ENCODE peak calls at places on chromosomes 5 and 9, in six cellular contexts. P is chondrocyte, X is neural progenitor cell, B is thyroid gland, O is foreskin keratinocyte, A is GM06990. I is an unnamed sample.

GRCh38 chr5:131622633-131623032 is 12.4 kb downstream of the RAPGEF6 start:
- DNase-seq in P (no peak), X (no peak), B (no peak), O (no peak), A (no peak), I (no peak)

GRCh38 chr5:21236104-21236503 is 1248.1 kb upstream of the CDH18 start:
- DNase-seq in P (no peak), X (no peak), B (no peak), O (peak; percentile 16), A (no peak), I (no peak)

GRCh38 chr9:35313911-35314310 is 152.1 kb downstream of the UNC13B start:
- DNase-seq in P (no peak), X (no peak), B (no peak), O (no peak), A (no peak), I (no peak)

GRCh38 chr5:44875661-44876250 is 67.0 kb downstream of the MRPS30 start:
- DNase-seq in P (no peak), X (no peak), B (no peak), O (peak; percentile 94), A (peak; percentile 76), I (peak; percentile 74)

GRCh38 chr5:35230043-35230611 is at the start of gene PRLR:
- DNase-seq in P (no peak), X (peak; percentile 47), B (peak; percentile 31), O (no peak), A (peak; percentile 34), I (peak; percentile 36)

GRCh38 chr5:121105921-121106320 is 641.8 kb downstream of the PRR16 start:
- DNase-seq in P (no peak), X (no peak), B (no peak), O (no peak), A (no peak), I (no peak)

GRCh38 chr5:177133845-177134652 is 476 bp downstream of the NSD1 start:
- DNase-seq in P (peak; percentile 81), X (peak; percentile 91), B (peak; percentile 59), O (peak; percentile 5), A (peak; percentile 81), I (peak; percentile 73)

GRCh38 chr9:131405858-131406566 is 12.1 kb downstream of the PRRC2B start:
- DNase-seq in P (no peak), X (no peak), B (no peak), O (no peak), A (no peak), I (no peak)

GRCh38 chr9:12426198-12426864 is 266.9 kb upstream of the TYRP1 start:
- DNase-seq in P (no peak), X (peak; percentile 38), B (no peak), O (no peak), A (no peak), I (no peak)

GRCh38 chr5:111043712-111044506 is 27.6 kb upstream of the TSLP start:
- DNase-seq in P (no peak), X (peak; percentile 37), B (no peak), O (no peak), A (no peak), I (no peak)

GRCh38 chr5:92838253-92838652 is 742.8 kb downstream of the NR2F1-AS1 start:
- DNase-seq in P (no peak), X (peak; percentile 34), B (no peak), O (no peak), A (no peak), I (peak; percentile 2)

GRCh38 chr9:135848341-135849047 is 58.9 kb downstream of the CAMSAP1 start:
- DNase-seq in P (no peak), X (no peak), B (no peak), O (no peak), A (no peak), I (no peak)

GRCh38 chr5:32852535-32852934 is 141.4 kb downstream of the NPR3 start:
- DNase-seq in P (no peak), X (peak; percentile 78), B (peak; percentile 93), O (no peak), A (no peak), I (no peak)

GRCh38 chr5:134255418-134256150 is 29.7 kb upstream of the PPP2CA start:
- DNase-seq in P (no peak), X (no peak), B (no peak), O (no peak), A (no peak), I (no peak)

GRCh38 chr5:108858959-108859358 is 111.3 kb downstream of the FER start:
- DNase-seq in P (no peak), X (no peak), B (no peak), O (no peak), A (peak; percentile 60), I (peak; percentile 60)

GRCh38 chr9:121138973-121139372 is 62.7 kb downstream of the RAB14 start:
- DNase-seq in P (no peak), X (no peak), B (no peak), O (peak; percentile 29), A (no peak), I (no peak)

GRCh38 chr5:82975396-82975795 is 101.8 kb downstream of the TMEM167A start:
- DNase-seq in P (no peak), X (peak; percentile 10), B (no peak), O (no peak), A (no peak), I (no peak)

GRCh38 chr5:142319560-142320426 is 5.0 kb downstream of the SPRY4 start:
- DNase-seq in P (no peak), X (peak; percentile 82), B (no peak), O (no peak), A (no peak), I (no peak)

GRCh38 chr9:121906074-121906520 is 187.0 kb downstream of the TTLL11 start:
- DNase-seq in P (no peak), X (no peak), B (no peak), O (no peak), A (no peak), I (no peak)

GRCh38 chr5:154813736-154814135 is 36.7 kb downstream of the FAXDC2 start:
- DNase-seq in P (no peak), X (no peak), B (no peak), O (no peak), A (no peak), I (no peak)

GRCh38 chr9:84170521-84171141 is 169.9 kb downstream of the SLC28A3 start:
- DNase-seq in P (peak; percentile 93), X (peak; percentile 13), B (peak; percentile 67), O (peak; percentile 55), A (no peak), I (no peak)

GRCh38 chr9:1311462-1312042 is 261.4 kb downstream of the DMRT2 start:
- DNase-seq in P (no peak), X (no peak), B (no peak), O (no peak), A (no peak), I (no peak)

GRCh38 chr5:127060470-127060985 is 12.8 kb downstream of the C5orf63 start:
- DNase-seq in P (no peak), X (no peak), B (no peak), O (no peak), A (no peak), I (no peak)

GRCh38 chr9:32378496-32378895 is 5.9 kb upstream of the ACO1 start:
- DNase-seq in P (no peak), X (peak; percentile 79), B (no peak), O (peak; percentile 29), A (peak; percentile 24), I (peak; percentile 66)

GRCh38 chr9:15229475-15229874 is 77.5 kb downstream of the TTC39B start:
- DNase-seq in P (no peak), X (no peak), B (no peak), O (no peak), A (no peak), I (no peak)

GRCh38 chr9:15235658-15236057 is 71.4 kb downstream of the TTC39B start:
- DNase-seq in P (no peak), X (no peak), B (no peak), O (no peak), A (no peak), I (no peak)

GRCh38 chr9:15227491-15227890 is 79.5 kb downstream of the TTC39B start:
- DNase-seq in P (no peak), X (no peak), B (no peak), O (no peak), A (no peak), I (no peak)

DNA sequence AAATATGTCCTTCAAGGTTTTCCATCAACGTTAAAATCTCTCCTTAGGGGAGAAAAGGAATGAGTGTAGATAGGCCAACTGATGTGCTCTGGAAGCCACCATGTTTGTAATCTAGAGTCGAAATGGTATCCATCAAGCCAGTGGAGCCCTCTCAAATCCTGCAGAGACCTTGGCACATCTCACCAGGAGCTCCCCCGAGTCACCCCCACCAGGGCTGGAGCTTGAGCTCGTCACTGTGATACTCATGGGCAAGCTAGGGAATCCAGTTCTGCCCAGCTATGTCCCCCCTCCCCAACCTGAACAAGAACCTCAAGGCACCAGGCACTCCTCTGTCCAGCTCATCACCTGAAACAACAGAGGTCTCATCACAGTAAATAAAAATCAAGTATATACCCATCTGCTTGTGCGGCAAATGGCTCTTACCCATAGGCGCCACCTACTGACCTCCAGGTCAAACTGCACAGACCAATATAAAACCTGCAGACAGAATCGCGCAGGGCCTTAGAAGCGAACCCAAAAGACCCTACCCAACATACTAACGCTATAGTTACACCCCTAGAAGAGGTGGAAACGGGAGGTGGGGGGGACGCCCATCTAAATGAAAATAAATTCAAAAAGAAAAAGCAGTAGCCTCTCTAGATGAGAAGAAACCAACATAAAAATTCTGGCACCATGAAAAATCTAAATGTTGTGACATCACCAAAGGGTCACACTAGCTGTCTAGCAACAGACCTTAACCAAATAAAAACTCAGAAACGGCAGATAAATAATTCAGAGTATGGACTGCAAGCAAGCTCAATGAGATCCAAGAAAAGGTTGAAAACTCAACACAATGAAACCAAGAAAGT is 75.0 kb downstream of the TTC39B start:
- DNase-seq in P (no peak), X (peak; percentile 68), B (no peak), O (no peak), A (peak; percentile 3), I (peak; percentile 61)
- TF ChIP-seq CTCF in P (peak; percentile 72), X (peak; percentile 74), B (peak; percentile 41), O (peak; percentile 63), A (peak; percentile 82), I (peak; percentile 48)

GRCh38 chr5:73673161-73673591 is 47.2 kb downstream of the ARHGEF28 start:
- DNase-seq in P (no peak), X (no peak), B (no peak), O (no peak), A (no peak), I (no peak)
- TF ChIP-seq CTCF in P (peak; percentile 57), X (no peak), B (no peak), O (peak; percentile 3), A (no peak), I (no peak)

GRCh38 chr9:128409998-128410397 is 10.7 kb upstream of the CERCAM start:
- DNase-seq in P (no peak), X (peak; percentile 64), B (no peak), O (no peak), A (no peak), I (no peak)
- TF ChIP-seq CTCF in P (peak; percentile 62), X (peak; percentile 38), B (no peak), O (peak; percentile 47), A (peak; percentile 17), I (no peak)

GRCh38 chr9:98989036-98990000 is 45.6 kb downstream of the COL15A1 start:
- DNase-seq in P (no peak), X (peak; percentile 18), B (peak; percentile 35), O (peak; percentile 41), A (no peak), I (no peak)
- TF ChIP-seq CTCF in P (peak; percentile 74), X (peak; percentile 28), B (no peak), O (no peak), A (peak; percentile 13), I (no peak)

GRCh38 chr5:140806834-140807775 is at the start of gene PCDHA4:
- DNase-seq in P (no peak), X (peak; percentile 84), B (peak; percentile 17), O (no peak), A (no peak), I (no peak)
- TF ChIP-seq CTCF in P (peak; percentile 77), X (peak; percentile 78), B (no peak), O (peak; percentile 40), A (no peak), I (no peak)